ENCODE peak calls at places on chromosomes 7 and 10, in ten cellular contexts. One of them, this sample, is unnamed.

GRCh38 chr10:101001225-101002035 is 1.8 kb downstream of the LZTS2 start:
- DNase-seq in amygdala: peak
- DNase-seq in NCI-H2227 treated with DMSO at 0.1 percent for 48 hours: no peak
- DNase-seq in astrocyte of the spinal cord: peak
- DNase-seq in H1: no peak
- DNase-seq in T-helper 17 cell: no peak
- DNase-seq in G401: no peak
- DNase-seq in DMS153: no peak
- DNase-seq in endothelial cell: no peak
- DNase-seq in CD8-positive, alpha-beta T cell: no peak
- DNase-seq in this sample: no peak

GRCh38 chr10:127990846-127991542 is 84.1 kb downstream of the PTPRE start:
- DNase-seq in amygdala: no peak
- DNase-seq in NCI-H2227 treated with DMSO at 0.1 percent for 48 hours: no peak
- DNase-seq in astrocyte of the spinal cord: peak
- DNase-seq in H1: no peak
- DNase-seq in T-helper 17 cell: no peak
- DNase-seq in G401: no peak
- DNase-seq in DMS153: no peak
- DNase-seq in endothelial cell: no peak
- DNase-seq in CD8-positive, alpha-beta T cell: peak
- DNase-seq in this sample: peak

GRCh38 chr7:45389073-45389872 is 184.9 kb upstream of the ADCY1 start:
- DNase-seq in amygdala: no peak
- DNase-seq in NCI-H2227 treated with DMSO at 0.1 percent for 48 hours: no peak
- DNase-seq in astrocyte of the spinal cord: no peak
- DNase-seq in H1: no peak
- DNase-seq in T-helper 17 cell: no peak
- DNase-seq in G401: no peak
- DNase-seq in DMS153: no peak
- DNase-seq in endothelial cell: no peak
- DNase-seq in CD8-positive, alpha-beta T cell: no peak
- DNase-seq in this sample: no peak

GRCh38 chr7:1422512-1423265 is 36.6 kb downstream of the MICALL2 start:
- DNase-seq in amygdala: no peak
- DNase-seq in NCI-H2227 treated with DMSO at 0.1 percent for 48 hours: no peak
- DNase-seq in astrocyte of the spinal cord: no peak
- DNase-seq in H1: no peak
- DNase-seq in T-helper 17 cell: no peak
- DNase-seq in G401: no peak
- DNase-seq in DMS153: peak
- DNase-seq in endothelial cell: no peak
- DNase-seq in CD8-positive, alpha-beta T cell: no peak
- DNase-seq in this sample: no peak

GRCh38 chr7:103632972-103633371 is 187.0 kb upstream of the SLC26A5 start:
- DNase-seq in amygdala: no peak
- DNase-seq in NCI-H2227 treated with DMSO at 0.1 percent for 48 hours: no peak
- DNase-seq in astrocyte of the spinal cord: peak
- DNase-seq in H1: no peak
- DNase-seq in T-helper 17 cell: no peak
- DNase-seq in G401: no peak
- DNase-seq in DMS153: no peak
- DNase-seq in endothelial cell: no peak
- DNase-seq in CD8-positive, alpha-beta T cell: no peak
- DNase-seq in this sample: no peak

GRCh38 chr7:2754086-2754485 is 66.1 kb downstream of the AMZ1 start:
- DNase-seq in amygdala: no peak
- DNase-seq in NCI-H2227 treated with DMSO at 0.1 percent for 48 hours: no peak
- DNase-seq in astrocyte of the spinal cord: peak
- DNase-seq in H1: no peak
- DNase-seq in T-helper 17 cell: no peak
- DNase-seq in G401: no peak
- DNase-seq in DMS153: no peak
- DNase-seq in endothelial cell: no peak
- DNase-seq in CD8-positive, alpha-beta T cell: no peak
- DNase-seq in this sample: no peak

GRCh38 chr7:141402277-141402996 is 148.8 kb upstream of the AGK start:
- DNase-seq in amygdala: no peak
- DNase-seq in NCI-H2227 treated with DMSO at 0.1 percent for 48 hours: no peak
- DNase-seq in astrocyte of the spinal cord: no peak
- DNase-seq in H1: no peak
- DNase-seq in T-helper 17 cell: no peak
- DNase-seq in G401: no peak
- DNase-seq in DMS153: no peak
- DNase-seq in endothelial cell: no peak
- DNase-seq in CD8-positive, alpha-beta T cell: no peak
- DNase-seq in this sample: no peak

GRCh38 chr7:92880212-92881090 is 44.1 kb upstream of the CDK6 start:
- DNase-seq in amygdala: no peak
- DNase-seq in NCI-H2227 treated with DMSO at 0.1 percent for 48 hours: no peak
- DNase-seq in astrocyte of the spinal cord: no peak
- DNase-seq in H1: peak
- DNase-seq in T-helper 17 cell: no peak
- DNase-seq in G401: peak
- DNase-seq in DMS153: no peak
- DNase-seq in endothelial cell: peak
- DNase-seq in CD8-positive, alpha-beta T cell: no peak
- DNase-seq in this sample: no peak

GRCh38 chr10:26550774-26551526 is 112.8 kb downstream of the APBB1IP start:
- DNase-seq in amygdala: no peak
- DNase-seq in NCI-H2227 treated with DMSO at 0.1 percent for 48 hours: no peak
- DNase-seq in astrocyte of the spinal cord: no peak
- DNase-seq in H1: peak
- DNase-seq in T-helper 17 cell: no peak
- DNase-seq in G401: no peak
- DNase-seq in DMS153: no peak
- DNase-seq in endothelial cell: no peak
- DNase-seq in CD8-positive, alpha-beta T cell: no peak
- DNase-seq in this sample: no peak

GRCh38 chr10:54722075-54722474 is 79.0 kb downstream of the PCDH15 start:
- DNase-seq in amygdala: no peak
- DNase-seq in NCI-H2227 treated with DMSO at 0.1 percent for 48 hours: no peak
- DNase-seq in astrocyte of the spinal cord: no peak
- DNase-seq in H1: no peak
- DNase-seq in T-helper 17 cell: no peak
- DNase-seq in G401: no peak
- DNase-seq in DMS153: no peak
- DNase-seq in endothelial cell: no peak
- DNase-seq in CD8-positive, alpha-beta T cell: no peak
- DNase-seq in this sample: no peak

GRCh38 chr7:98213296-98213873 is 2.1 kb downstream of the BHLHA15 start:
- DNase-seq in amygdala: no peak
- DNase-seq in NCI-H2227 treated with DMSO at 0.1 percent for 48 hours: no peak
- DNase-seq in astrocyte of the spinal cord: no peak
- DNase-seq in H1: no peak
- DNase-seq in T-helper 17 cell: no peak
- DNase-seq in G401: no peak
- DNase-seq in DMS153: no peak
- DNase-seq in endothelial cell: no peak
- DNase-seq in CD8-positive, alpha-beta T cell: no peak
- DNase-seq in this sample: no peak

GRCh38 chr10:130411496-130412070 is 275.4 kb downstream of the GLRX3 start:
- DNase-seq in amygdala: no peak
- DNase-seq in NCI-H2227 treated with DMSO at 0.1 percent for 48 hours: no peak
- DNase-seq in astrocyte of the spinal cord: no peak
- DNase-seq in H1: no peak
- DNase-seq in T-helper 17 cell: no peak
- DNase-seq in G401: no peak
- DNase-seq in DMS153: peak
- DNase-seq in endothelial cell: no peak
- DNase-seq in CD8-positive, alpha-beta T cell: no peak
- DNase-seq in this sample: no peak

GRCh38 chr7:143373255-143373794 is 7.8 kb upstream of the ZYX start:
- DNase-seq in amygdala: no peak
- DNase-seq in NCI-H2227 treated with DMSO at 0.1 percent for 48 hours: no peak
- DNase-seq in astrocyte of the spinal cord: no peak
- DNase-seq in H1: no peak
- DNase-seq in T-helper 17 cell: no peak
- DNase-seq in G401: no peak
- DNase-seq in DMS153: no peak
- DNase-seq in endothelial cell: no peak
- DNase-seq in CD8-positive, alpha-beta T cell: no peak
- DNase-seq in this sample: no peak

GRCh38 chr10:58996063-58996462 is 180.4 kb upstream of the PHYHIPL start:
- DNase-seq in amygdala: no peak
- DNase-seq in NCI-H2227 treated with DMSO at 0.1 percent for 48 hours: no peak
- DNase-seq in astrocyte of the spinal cord: no peak
- DNase-seq in H1: no peak
- DNase-seq in T-helper 17 cell: no peak
- DNase-seq in G401: no peak
- DNase-seq in DMS153: no peak
- DNase-seq in endothelial cell: no peak
- DNase-seq in CD8-positive, alpha-beta T cell: no peak
- DNase-seq in this sample: no peak

GRCh38 chr10:97210576-97210975 is 24.8 kb upstream of the SLIT1 start:
- DNase-seq in amygdala: peak
- DNase-seq in NCI-H2227 treated with DMSO at 0.1 percent for 48 hours: peak
- DNase-seq in astrocyte of the spinal cord: peak
- DNase-seq in H1: peak
- DNase-seq in T-helper 17 cell: peak
- DNase-seq in G401: peak
- DNase-seq in DMS153: peak
- DNase-seq in endothelial cell: peak
- DNase-seq in CD8-positive, alpha-beta T cell: peak
- DNase-seq in this sample: peak

GRCh38 chr10:12700557-12700874 is 301.0 kb downstream of the CCDC3 start:
- DNase-seq in amygdala: no peak
- DNase-seq in NCI-H2227 treated with DMSO at 0.1 percent for 48 hours: no peak
- DNase-seq in astrocyte of the spinal cord: no peak
- DNase-seq in H1: no peak
- DNase-seq in T-helper 17 cell: no peak
- DNase-seq in G401: no peak
- DNase-seq in DMS153: no peak
- DNase-seq in endothelial cell: no peak
- DNase-seq in CD8-positive, alpha-beta T cell: no peak
- DNase-seq in this sample: no peak

GRCh38 chr10:124332426-124332825 is 86.3 kb downstream of the OAT start:
- DNase-seq in amygdala: no peak
- DNase-seq in NCI-H2227 treated with DMSO at 0.1 percent for 48 hours: no peak
- DNase-seq in astrocyte of the spinal cord: peak
- DNase-seq in H1: no peak
- DNase-seq in T-helper 17 cell: no peak
- DNase-seq in G401: no peak
- DNase-seq in DMS153: no peak
- DNase-seq in endothelial cell: no peak
- DNase-seq in CD8-positive, alpha-beta T cell: no peak
- DNase-seq in this sample: no peak

GRCh38 chr7:15524077-15524476 is 37.7 kb downstream of the AGMO start:
- DNase-seq in amygdala: no peak
- DNase-seq in NCI-H2227 treated with DMSO at 0.1 percent for 48 hours: no peak
- DNase-seq in astrocyte of the spinal cord: no peak
- DNase-seq in H1: no peak
- DNase-seq in T-helper 17 cell: no peak
- DNase-seq in G401: no peak
- DNase-seq in DMS153: no peak
- DNase-seq in endothelial cell: no peak
- DNase-seq in CD8-positive, alpha-beta T cell: no peak
- DNase-seq in this sample: no peak

This sample was measured in T-helper 1 cell.